ENCODE peak calls at places on chromosomes 4 and X, in ten cellular contexts. D, P, J, Z, M, R, U, B, K and T are unnamed samples.

GRCh38 chr4:35175894-35176293 is 1068.4 kb downstream of the ARAP2 start:
- DNase-seq in D (no peak), P (no peak), J (no peak), Z (no peak), M (no peak), R (peak), U (no peak), B (no peak), K (no peak), T (no peak)

GRCh38 chr4:143240920-143241319 is 56.2 kb downstream of the USP38 start:
- DNase-seq in D (no peak), P (no peak), J (no peak), Z (no peak), M (no peak), R (no peak), U (no peak), B (no peak), K (no peak), T (no peak)

GRCh38 chr4:186105721-186106335 is 1.3 kb downstream of the FAM149A start:
- DNase-seq in D (no peak), P (no peak), J (no peak), Z (no peak), M (no peak), R (peak), U (no peak), B (no peak), K (no peak), T (no peak)

GRCh38 chrX:119121341-119121740 is 6.3 kb downstream of the KIAA1210 start:
- DNase-seq in D (peak), P (peak), J (no peak), Z (no peak), M (no peak), R (no peak), U (no peak), B (no peak), K (no peak), T (no peak)

GRCh38 chr4:64158648-64159326 is 250.5 kb downstream of the TECRL start:
- DNase-seq in D (peak), P (peak), J (no peak), Z (peak), M (peak), R (peak), U (no peak), B (no peak), K (peak), T (peak)

GRCh38 chr4:6364581-6364980 is 94.9 kb downstream of the WFS1 start:
- DNase-seq in D (no peak), P (no peak), J (no peak), Z (no peak), M (no peak), R (no peak), U (no peak), B (no peak), K (no peak), T (no peak)

GRCh38 chr4:7387925-7388324 is 46.8 kb downstream of the PSAPL1 start:
- DNase-seq in D (no peak), P (no peak), J (no peak), Z (no peak), M (no peak), R (no peak), U (no peak), B (peak), K (no peak), T (no peak)

GRCh38 chr4:74364649-74365491 is at the start of gene EREG:
- DNase-seq in D (peak), P (peak), J (peak), Z (no peak), M (no peak), R (peak), U (no peak), B (no peak), K (peak), T (no peak)

GRCh38 chr4:133594246-133595207 is 445.4 kb downstream of the PCDH10 start:
- DNase-seq in D (peak), P (peak), J (no peak), Z (no peak), M (no peak), R (peak), U (no peak), B (no peak), K (no peak), T (peak)